ENCODE peak calls at places on chromosomes 2 and 18, in eight cellular contexts. S is IMR-90, U is foreskin fibroblast, E is coronary artery, O is epithelial cell of esophagus, Y is SK-N-SH, Z is glutamatergic neuron, R is GM12865. P is an unnamed sample.

GRCh38 chr2:224523626-224524577 is 61.3 kb downstream of the CUL3 start:
- DNase-seq in S (peak; percentile 18), U (no peak), E (no peak), O (peak; percentile 9), Y (no peak), Z (no peak), R (peak; percentile 61), P (no peak)

GRCh38 chr18:3540805-3541548 is 91.0 kb downstream of the TGIF1 start:
- DNase-seq in S (no peak), U (no peak), E (no peak), O (peak; percentile 68), Y (no peak), Z (no peak), R (no peak), P (no peak)

GRCh38 chr2:47917562-47917961 is 11.3 kb upstream of the FBXO11 start:
- DNase-seq in S (no peak), U (no peak), E (no peak), O (no peak), Y (no peak), Z (no peak), R (no peak), P (no peak)

GRCh38 chr2:16117021-16117700 is 176.8 kb downstream of the MYCN start:
- DNase-seq in S (no peak), U (no peak), E (no peak), O (no peak), Y (no peak), Z (no peak), R (no peak), P (no peak)

GRCh38 chr2:233811732-233812131 is 33.6 kb downstream of the MROH2A start:
- DNase-seq in S (no peak), U (no peak), E (peak; percentile 41), O (no peak), Y (no peak), Z (no peak), R (no peak), P (no peak)

GRCh38 chr18:47944972-47945843 is 14.7 kb upstream of the SMAD2 start:
- DNase-seq in S (peak; percentile 25), U (peak; percentile 39), E (no peak), O (peak; percentile 96), Y (no peak), Z (no peak), R (peak; percentile 16), P (no peak)

GRCh38 chr2:83594841-83595720 is 864.0 kb downstream of the SUCLG1 start:
- DNase-seq in S (no peak), U (peak; percentile 57), E (no peak), O (no peak), Y (no peak), Z (no peak), R (no peak), P (no peak)

GRCh38 chr2:75870133-75870532 is 159.4 kb upstream of the GCFC2 start:
- DNase-seq in S (no peak), U (no peak), E (no peak), O (no peak), Y (no peak), Z (no peak), R (no peak), P (no peak)

GRCh38 chr2:13696601-13697000 is 935.9 kb upstream of the LRATD1 start:
- DNase-seq in S (no peak), U (no peak), E (no peak), O (peak; percentile 44), Y (no peak), Z (no peak), R (no peak), P (no peak)

GRCh38 chr2:126911111-126911796 is 12.6 kb downstream of the TEX51 start:
- DNase-seq in S (no peak), U (no peak), E (no peak), O (no peak), Y (no peak), Z (no peak), R (no peak), P (no peak)

GRCh38 chr18:2994603-2995432 is 18.1 kb downstream of the LPIN2 start:
- DNase-seq in S (no peak), U (no peak), E (no peak), O (no peak), Y (no peak), Z (no peak), R (peak; percentile 53), P (no peak)

GRCh38 chr2:171515672-171516298 is 6.5 kb upstream of the CYBRD1 start:
- DNase-seq in S (peak; percentile 68), U (peak; percentile 86), E (no peak), O (peak; percentile 40), Y (no peak), Z (no peak), R (no peak), P (no peak)
- TF ChIP-seq CTCF in S (no peak), U (no peak), E (no peak), O (no peak), Y (no peak), Z (no peak), R (no peak), P (no peak)

DNA sequence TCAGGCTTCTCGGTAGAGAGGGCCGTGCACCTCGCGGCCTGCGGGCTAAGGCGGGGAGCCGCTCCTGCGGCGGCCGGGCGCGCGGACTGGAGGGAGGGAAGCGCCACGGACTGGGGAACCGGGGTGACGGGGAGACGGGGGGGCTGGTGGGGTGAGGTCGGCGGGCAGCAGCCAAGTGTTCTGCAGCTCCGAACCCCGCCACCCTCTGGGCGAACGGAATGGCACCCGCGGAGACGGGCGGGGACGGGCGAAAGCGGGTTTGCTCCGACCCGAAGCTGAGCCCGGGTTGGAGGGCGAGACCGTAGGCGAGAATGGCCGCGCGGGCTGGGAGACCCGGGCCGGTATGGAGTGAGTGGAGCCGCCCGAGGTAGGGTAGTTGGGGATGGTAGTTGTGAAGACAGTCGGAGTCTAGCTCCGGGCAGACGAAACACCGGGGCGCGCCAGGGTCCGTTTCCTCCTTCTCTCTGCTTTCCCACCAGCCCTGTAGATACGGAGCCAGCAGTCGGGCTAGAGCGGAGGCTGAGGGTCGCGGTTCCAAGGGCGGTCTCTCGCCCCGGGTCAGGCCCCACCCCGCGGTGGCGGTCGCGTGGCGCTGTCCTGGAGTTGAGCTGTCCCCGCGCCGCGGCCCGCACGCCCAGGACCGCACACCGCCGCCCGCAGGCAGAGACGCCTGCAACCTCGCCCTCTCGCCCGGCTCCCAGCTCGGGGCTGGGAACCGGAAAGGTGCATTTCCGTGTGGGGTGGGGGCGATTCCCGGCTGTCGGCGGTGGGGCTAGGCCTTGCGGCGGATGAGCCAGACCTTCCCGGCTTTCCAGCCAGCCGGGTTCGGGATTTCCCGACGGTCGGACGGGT is 160.3 kb upstream of the SIX2 start:
- DNase-seq in S (no peak), U (peak; percentile 51), E (no peak), O (peak; percentile 38), Y (peak; percentile 89), Z (peak; percentile 61), R (no peak), P (no peak)
- TF ChIP-seq CTCF in S (no peak), U (no peak), E (no peak), O (no peak), Y (no peak), Z (no peak), R (no peak), P (no peak)

GRCh38 chr2:63843093-63843492 is 1.4 kb downstream of the UGP2 start:
- DNase-seq in S (no peak), U (no peak), E (no peak), O (no peak), Y (no peak), Z (no peak), R (no peak), P (no peak)

GRCh38 chr2:63840081-63840784 is 1.5 kb upstream of the UGP2 start:
- DNase-seq in S (no peak), U (no peak), E (no peak), O (peak; percentile 26), Y (peak; percentile 64), Z (no peak), R (peak; percentile 40), P (peak; percentile 41)

GRCh38 chr2:63842149-63843061 is 709 bp downstream of the UGP2 start:
- DNase-seq in S (peak; percentile 81), U (peak; percentile 87), E (peak; percentile 78), O (peak; percentile 70), Y (peak; percentile 11), Z (no peak), R (peak; percentile 28), P (peak; percentile 64)

GRCh38 chr2:63840785-63841253 is 877 bp upstream of the UGP2 start:
- DNase-seq in S (peak; percentile 97), U (peak; percentile 99), E (peak; percentile 99), O (peak; percentile 99), Y (peak; percentile 94), Z (peak; percentile 98), R (peak; percentile 99), P (peak; percentile 99)

DNA sequence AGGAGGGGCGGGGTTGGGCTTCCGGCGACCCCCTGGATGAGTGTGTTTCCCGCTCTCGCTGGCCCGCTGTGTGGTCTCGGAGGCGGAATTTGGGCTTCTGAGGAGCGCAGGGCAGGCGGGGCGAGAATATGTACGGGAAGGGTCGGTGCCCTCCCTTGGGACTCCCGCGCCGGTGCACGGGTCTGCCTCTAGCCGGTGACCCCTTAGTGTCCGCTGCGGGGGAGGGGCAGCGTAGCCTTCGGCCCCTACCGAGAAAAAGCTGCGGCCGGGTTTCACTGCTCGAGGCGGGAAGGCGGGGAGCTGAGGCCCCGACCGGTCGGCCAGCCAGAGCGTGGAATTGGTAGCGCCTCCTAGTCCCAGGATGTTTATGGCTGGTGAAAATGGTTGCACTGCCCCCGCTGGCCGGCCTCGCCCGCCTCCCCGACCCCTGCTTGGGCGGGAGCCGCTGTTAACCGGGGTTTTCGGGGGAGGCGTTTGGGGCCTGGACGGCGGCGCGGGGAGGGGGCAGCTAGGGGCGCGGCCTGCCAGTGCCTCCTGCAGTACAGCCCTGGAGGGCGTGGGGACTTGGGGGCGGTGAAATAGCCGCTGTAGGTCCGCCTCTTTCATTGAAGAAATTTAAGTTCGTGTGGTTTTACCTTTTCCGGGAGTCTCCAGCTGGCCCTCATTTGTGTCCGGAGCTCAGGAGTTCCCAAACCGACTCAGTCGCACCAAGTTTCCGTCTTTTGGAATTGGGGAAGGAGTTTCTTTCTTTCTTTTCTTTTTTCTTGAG is at the start of gene UGP2:
- DNase-seq in S (peak; percentile 92), U (peak; percentile 98), E (peak; percentile 97), O (peak; percentile 93), Y (peak; percentile 83), Z (peak; percentile 88), R (peak; percentile 93), P (peak; percentile 94)
- TF ChIP-seq CTCF in S (peak; percentile 27), U (peak; percentile 15), E (no peak), O (peak; percentile 16), Y (peak; percentile 37), Z (peak; percentile 7), R (no peak), P (no peak)

DNA sequence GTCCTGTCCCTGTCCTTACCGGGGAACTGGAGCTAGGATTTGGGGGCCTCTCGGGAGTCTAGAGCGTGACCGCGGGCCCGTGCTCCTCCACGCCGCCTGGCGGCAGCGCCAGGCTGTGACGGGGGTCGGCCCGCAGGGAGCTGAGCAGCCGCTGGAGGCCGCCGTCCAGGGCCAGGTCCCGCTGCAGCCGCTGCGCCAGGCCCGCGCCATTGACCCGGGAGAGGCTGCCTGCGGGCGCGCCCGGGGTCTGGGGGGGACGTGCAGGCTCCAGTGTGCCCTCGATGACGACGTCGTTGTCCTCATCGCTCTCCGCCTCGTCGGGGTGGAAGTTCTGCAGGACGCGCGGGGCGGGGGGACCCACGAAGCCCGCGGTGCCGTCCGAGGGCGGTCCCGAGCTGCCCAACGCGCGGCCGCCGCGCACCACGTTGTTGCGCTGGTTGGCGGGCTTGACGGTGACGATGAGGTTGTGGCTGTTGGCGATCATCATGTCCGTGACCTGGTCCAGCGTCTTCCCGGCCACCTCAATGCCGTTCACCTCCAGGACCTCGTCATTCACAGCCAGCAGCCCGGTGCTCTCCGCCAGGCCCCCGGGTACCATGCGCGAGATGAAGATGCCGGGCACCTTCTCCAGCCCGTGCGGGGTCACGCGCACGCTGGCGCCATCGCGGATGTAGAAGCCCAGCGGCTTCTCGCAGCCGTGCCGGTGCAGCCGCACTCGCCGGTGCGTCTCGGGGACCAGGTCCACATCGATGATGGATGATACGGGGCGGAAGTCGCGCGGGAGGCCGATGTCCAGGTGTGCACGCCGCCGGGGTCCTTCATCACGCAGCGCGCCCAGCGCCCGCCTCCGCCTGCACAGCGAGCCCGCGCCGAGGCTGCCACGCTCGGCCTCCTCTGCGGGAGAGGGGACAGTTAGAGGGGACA is 50.9 kb downstream of the ADNP2 start:
- DNase-seq in S (no peak), U (peak; percentile 29), E (peak; percentile 50), O (no peak), Y (no peak), Z (peak; percentile 87), R (peak; percentile 51), P (no peak)
- TF ChIP-seq CTCF in S (peak; percentile 31), U (peak; percentile 35), E (no peak), O (no peak), Y (no peak), Z (peak; percentile 91), R (peak; percentile 74), P (no peak)